ENCODE peak calls at places on chromosome 2, in four cellular contexts. E is AG09309, V is MG63, N is tibial nerve. P is an unnamed sample.
A peak's percentile ranks its signal among the peaks of the same experiment; 100 is the strongest.

GRCh38 chr2:48249093-48249492 is 280.9 kb upstream of the STON1 start:
- DNase-seq in E (peak; percentile 8), V (peak; percentile 4), N (no peak), P (no peak)

GRCh38 chr2:224983719-224984388 is 58.4 kb downstream of the DOCK10 start:
- DNase-seq in E (no peak), V (peak; percentile 22), N (no peak), P (no peak)

GRCh38 chr2:11807156-11808015 is 61.0 kb downstream of the LPIN1 start:
- DNase-seq in E (no peak), V (no peak), N (no peak), P (no peak)

GRCh38 chr2:134926231-134926931 is 7.8 kb downstream of the CCNT2 start:
- DNase-seq in E (no peak), V (no peak), N (no peak), P (no peak)

GRCh38 chr2:19688059-19688458 is 213.7 kb downstream of the TTC32 start:
- DNase-seq in E (no peak), V (no peak), N (no peak), P (no peak)

GRCh38 chr2:233470839-233471238 is 95.7 kb downstream of the USP40 start:
- DNase-seq in E (no peak), V (no peak), N (no peak), P (no peak)

GRCh38 chr2:69989422-69990128 is 28.1 kb upstream of the ASPRV1 start:
- DNase-seq in E (no peak), V (no peak), N (no peak), P (no peak)

GRCh38 chr2:25158096-25158852 is 10.1 kb downstream of the POMC start:
- DNase-seq in E (no peak), V (no peak), N (no peak), P (no peak)

GRCh38 chr2:45643095-45643494 is 8.4 kb upstream of the PRKCE start:
- DNase-seq in E (no peak), V (no peak), N (no peak), P (no peak)

GRCh38 chr2:112121682-112122254 is 16.4 kb upstream of the FBLN7 start:
- DNase-seq in E (peak; percentile 14), V (no peak), N (peak; percentile 64), P (peak; percentile 47)

GRCh38 chr2:110883401-110883800 is 151.0 kb downstream of the ACOXL start:
- DNase-seq in E (no peak), V (no peak), N (no peak), P (no peak)

GRCh38 chr2:47046271-47046670 is 108.8 kb downstream of the STPG4 start:
- DNase-seq in E (no peak), V (peak; percentile 35), N (no peak), P (no peak)

GRCh38 chr2:12416600-12416999 is 300.1 kb upstream of the TRIB2 start:
- DNase-seq in E (peak; percentile 32), V (peak; percentile 68), N (peak; percentile 53), P (peak; percentile 31)

GRCh38 chr2:218228366-218229092 is 11.5 kb downstream of the ARPC2 start:
- DNase-seq in E (no peak), V (no peak), N (no peak), P (no peak)

GRCh38 chr2:233965032-233965614 is 48.0 kb downstream of the TRPM8 start:
- DNase-seq in E (peak; percentile 11), V (no peak), N (no peak), P (no peak)

GRCh38 chr2:160062283-160063005 is at the start of gene PLA2R1:
- DNase-seq in E (no peak), V (peak; percentile 54), N (peak; percentile 52), P (no peak)

GRCh38 chr2:238339814-238340213 is 19.5 kb downstream of the TRAF3IP1 start:
- DNase-seq in E (no peak), V (no peak), N (no peak), P (no peak)

GRCh38 chr2:38394903-38395341 is 17.8 kb upstream of the ATL2 start:
- DNase-seq in E (peak; percentile 45), V (no peak), N (no peak), P (no peak)

GRCh38 chr2:239108459-239108858 is 260.6 kb downstream of the TWIST2 start:
- DNase-seq in E (no peak), V (no peak), N (no peak), P (no peak)

GRCh38 chr2:227848586-227848985 is 22.8 kb upstream of the DAW1 start:
- DNase-seq in E (no peak), V (no peak), N (no peak), P (no peak)